ENCODE peak calls at places on chromosomes 5 and 9, in nine cellular contexts. One of them, this sample, is unnamed.

GRCh38 chr9:107847977-107848376 is 358.4 kb upstream of the KLF4 start:
- DNase-seq in activated CD4-positive, alpha-beta T cell treated with anti-CD3 and anti-CD28 coated beads, Interleukin-2, amount 10 ng/mL, durations not matched to agents 7 days and 5 days: no peak
- DNase-seq in sciatic nerve: no peak
- DNase-seq in cardiac septum: no peak
- DNase-seq in G401: no peak
- DNase-seq in iPS DF 6.9: no peak
- DNase-seq in RPMI8226: no peak
- DNase-seq in IMR-90: peak
- DNase-seq in SK-N-DZ: no peak
- DNase-seq in this sample: no peak

GRCh38 chr5:104367978-104368377 is 805.4 kb upstream of the NUDT12 start:
- DNase-seq in activated CD4-positive, alpha-beta T cell treated with anti-CD3 and anti-CD28 coated beads, Interleukin-2, amount 10 ng/mL, durations not matched to agents 7 days and 5 days: no peak
- DNase-seq in sciatic nerve: no peak
- DNase-seq in cardiac septum: no peak
- DNase-seq in G401: no peak
- DNase-seq in iPS DF 6.9: no peak
- DNase-seq in RPMI8226: no peak
- DNase-seq in IMR-90: no peak
- DNase-seq in SK-N-DZ: no peak
- DNase-seq in this sample: no peak

GRCh38 chr9:127562841-127563523 is 49.1 kb upstream of the STXBP1 start:
- DNase-seq in activated CD4-positive, alpha-beta T cell treated with anti-CD3 and anti-CD28 coated beads, Interleukin-2, amount 10 ng/mL, durations not matched to agents 7 days and 5 days: no peak
- DNase-seq in sciatic nerve: no peak
- DNase-seq in cardiac septum: no peak
- DNase-seq in G401: no peak
- DNase-seq in iPS DF 6.9: no peak
- DNase-seq in RPMI8226: no peak
- DNase-seq in IMR-90: peak
- DNase-seq in SK-N-DZ: no peak
- DNase-seq in this sample: no peak

GRCh38 chr9:133375116-133375723 is 640 bp downstream of the SURF4 start:
- DNase-seq in activated CD4-positive, alpha-beta T cell treated with anti-CD3 and anti-CD28 coated beads, Interleukin-2, amount 10 ng/mL, durations not matched to agents 7 days and 5 days: peak
- DNase-seq in sciatic nerve: no peak
- DNase-seq in cardiac septum: no peak
- DNase-seq in G401: no peak
- DNase-seq in iPS DF 6.9: no peak
- DNase-seq in RPMI8226: peak
- DNase-seq in IMR-90: peak
- DNase-seq in SK-N-DZ: no peak
- DNase-seq in this sample: no peak

GRCh38 chr9:107541523-107541922 is 52.0 kb upstream of the KLF4 start:
- DNase-seq in activated CD4-positive, alpha-beta T cell treated with anti-CD3 and anti-CD28 coated beads, Interleukin-2, amount 10 ng/mL, durations not matched to agents 7 days and 5 days: no peak
- DNase-seq in sciatic nerve: no peak
- DNase-seq in cardiac septum: no peak
- DNase-seq in G401: peak
- DNase-seq in iPS DF 6.9: no peak
- DNase-seq in RPMI8226: no peak
- DNase-seq in IMR-90: no peak
- DNase-seq in SK-N-DZ: no peak
- DNase-seq in this sample: no peak

GRCh38 chr5:76337949-76338589 is 65.0 kb upstream of the IQGAP2 start:
- DNase-seq in activated CD4-positive, alpha-beta T cell treated with anti-CD3 and anti-CD28 coated beads, Interleukin-2, amount 10 ng/mL, durations not matched to agents 7 days and 5 days: peak
- DNase-seq in sciatic nerve: no peak
- DNase-seq in cardiac septum: no peak
- DNase-seq in G401: peak
- DNase-seq in iPS DF 6.9: peak
- DNase-seq in RPMI8226: peak
- DNase-seq in IMR-90: peak
- DNase-seq in SK-N-DZ: no peak
- DNase-seq in this sample: no peak

GRCh38 chr5:399296-400281 is 43.4 kb upstream of the EXOC3 start:
- DNase-seq in activated CD4-positive, alpha-beta T cell treated with anti-CD3 and anti-CD28 coated beads, Interleukin-2, amount 10 ng/mL, durations not matched to agents 7 days and 5 days: peak
- DNase-seq in sciatic nerve: peak
- DNase-seq in cardiac septum: peak
- DNase-seq in G401: no peak
- DNase-seq in iPS DF 6.9: no peak
- DNase-seq in RPMI8226: peak
- DNase-seq in IMR-90: peak
- DNase-seq in SK-N-DZ: peak
- DNase-seq in this sample: peak

GRCh38 chr9:19049872-19050636 is 827 bp downstream of the RRAGA start:
- DNase-seq in activated CD4-positive, alpha-beta T cell treated with anti-CD3 and anti-CD28 coated beads, Interleukin-2, amount 10 ng/mL, durations not matched to agents 7 days and 5 days: peak
- DNase-seq in sciatic nerve: no peak
- DNase-seq in cardiac septum: no peak
- DNase-seq in G401: peak
- DNase-seq in iPS DF 6.9: no peak
- DNase-seq in RPMI8226: peak
- DNase-seq in IMR-90: peak
- DNase-seq in SK-N-DZ: peak
- DNase-seq in this sample: no peak

GRCh38 chr5:129199308-129199707 is 104.8 kb downstream of the ISOC1 start:
- DNase-seq in activated CD4-positive, alpha-beta T cell treated with anti-CD3 and anti-CD28 coated beads, Interleukin-2, amount 10 ng/mL, durations not matched to agents 7 days and 5 days: no peak
- DNase-seq in sciatic nerve: no peak
- DNase-seq in cardiac septum: no peak
- DNase-seq in G401: no peak
- DNase-seq in iPS DF 6.9: no peak
- DNase-seq in RPMI8226: no peak
- DNase-seq in IMR-90: no peak
- DNase-seq in SK-N-DZ: no peak
- DNase-seq in this sample: no peak

GRCh38 chr5:1033606-1034420 is 25.2 kb downstream of the NKD2 start:
- DNase-seq in activated CD4-positive, alpha-beta T cell treated with anti-CD3 and anti-CD28 coated beads, Interleukin-2, amount 10 ng/mL, durations not matched to agents 7 days and 5 days: no peak
- DNase-seq in sciatic nerve: no peak
- DNase-seq in cardiac septum: no peak
- DNase-seq in G401: peak
- DNase-seq in iPS DF 6.9: no peak
- DNase-seq in RPMI8226: no peak
- DNase-seq in IMR-90: no peak
- DNase-seq in SK-N-DZ: no peak
- DNase-seq in this sample: peak